ENCODE peak calls at places on chromosome X, in six cellular contexts. One of them, this sample, is unnamed.

GRCh38 chrX:86014421-86014820 is 32.9 kb downstream of the CHM start:
- DNase-seq in prostate gland: no peak
- DNase-seq in HepG2: no peak
- DNase-seq in suprapubic skin: no peak
- DNase-seq in transverse colon: peak
- DNase-seq in vagina: no peak
- DNase-seq in this sample: no peak

GRCh38 chrX:56764153-56764974 is 35.3 kb downstream of the NBDY start:
- DNase-seq in vagina: peak
- DNase-seq in suprapubic skin: no peak
- DNase-seq in prostate gland: peak
- DNase-seq in transverse colon: peak
- DNase-seq in HepG2: peak
- DNase-seq in this sample: peak

GRCh38 chrX:148695362-148695761 is 194.9 kb downstream of the AFF2 start:
- DNase-seq in transverse colon: no peak
- DNase-seq in suprapubic skin: no peak
- DNase-seq in prostate gland: no peak
- DNase-seq in vagina: no peak
- DNase-seq in HepG2: no peak
- DNase-seq in this sample: no peak

GRCh38 chrX:63686878-63687714 is 97.9 kb downstream of the ARHGEF9 start:
- DNase-seq in HepG2: peak
- DNase-seq in vagina: no peak
- DNase-seq in suprapubic skin: no peak
- DNase-seq in transverse colon: no peak
- DNase-seq in prostate gland: no peak
- DNase-seq in this sample: no peak

GRCh38 chrX:110317079-110317819 is 636 bp downstream of the AMMECR1 start:
- DNase-seq in transverse colon: peak
- DNase-seq in prostate gland: peak
- DNase-seq in suprapubic skin: peak
- DNase-seq in HepG2: no peak
- DNase-seq in vagina: no peak
- DNase-seq in this sample: no peak

GRCh38 chrX:17226736-17227135 is 148.3 kb upstream of the NHS start:
- DNase-seq in vagina: no peak
- DNase-seq in prostate gland: no peak
- DNase-seq in HepG2: no peak
- DNase-seq in transverse colon: no peak
- DNase-seq in suprapubic skin: no peak
- DNase-seq in this sample: no peak

GRCh38 chrX:131792356-131792749 is 230.7 kb upstream of the STK26 start:
- DNase-seq in transverse colon: peak
- DNase-seq in HepG2: no peak
- DNase-seq in prostate gland: no peak
- DNase-seq in vagina: peak
- DNase-seq in suprapubic skin: no peak
- DNase-seq in this sample: no peak

GRCh38 chrX:43493751-43494150 is 162.3 kb upstream of the MAOA start:
- DNase-seq in suprapubic skin: no peak
- DNase-seq in HepG2: no peak
- DNase-seq in vagina: no peak
- DNase-seq in prostate gland: no peak
- DNase-seq in transverse colon: no peak
- DNase-seq in this sample: no peak

GRCh38 chrX:71292669-71293379 is 8.7 kb upstream of the ITGB1BP2 start:
- DNase-seq in transverse colon: no peak
- DNase-seq in suprapubic skin: no peak
- DNase-seq in prostate gland: no peak
- DNase-seq in HepG2: no peak
- DNase-seq in vagina: no peak
- DNase-seq in this sample: no peak

GRCh38 chrX:51024106-51024696 is 113.7 kb downstream of the BMP15 start:
- DNase-seq in HepG2: no peak
- DNase-seq in transverse colon: no peak
- DNase-seq in suprapubic skin: no peak
- DNase-seq in prostate gland: no peak
- DNase-seq in vagina: no peak
- DNase-seq in this sample: no peak

GRCh38 chrX:40423299-40423698 is 157.5 kb upstream of the ATP6AP2 start:
- DNase-seq in prostate gland: peak
- DNase-seq in suprapubic skin: no peak
- DNase-seq in HepG2: no peak
- DNase-seq in transverse colon: no peak
- DNase-seq in vagina: no peak
- DNase-seq in this sample: no peak

GRCh38 chrX:48800574-48801280 is 1.1 kb upstream of the HDAC6 start:
- DNase-seq in vagina: no peak
- DNase-seq in prostate gland: no peak
- DNase-seq in HepG2: no peak
- DNase-seq in suprapubic skin: no peak
- DNase-seq in transverse colon: no peak
- DNase-seq in this sample: no peak

GRCh38 chrX:34849371-34849770 is 93.2 kb upstream of the FAM47B start:
- DNase-seq in suprapubic skin: no peak
- DNase-seq in transverse colon: no peak
- DNase-seq in vagina: no peak
- DNase-seq in HepG2: no peak
- DNase-seq in prostate gland: no peak
- DNase-seq in this sample: no peak

GRCh38 chrX:69313622-69314290 is 148.5 kb upstream of the PJA1 start:
- DNase-seq in transverse colon: no peak
- DNase-seq in prostate gland: no peak
- DNase-seq in suprapubic skin: no peak
- DNase-seq in vagina: peak
- DNase-seq in HepG2: no peak
- DNase-seq in this sample: no peak

GRCh38 chrX:317424-318067 is 1.1 kb downstream of the GTPBP6 start:
- DNase-seq in prostate gland: no peak
- DNase-seq in vagina: no peak
- DNase-seq in suprapubic skin: no peak
- DNase-seq in transverse colon: no peak
- DNase-seq in HepG2: no peak
- DNase-seq in this sample: no peak
- H3K4me3 ChIP-seq in prostate gland: peak
- H3K4me3 ChIP-seq in vagina: peak
- H3K4me3 ChIP-seq in suprapubic skin: peak
- H3K4me3 ChIP-seq in transverse colon: peak
- H3K4me3 ChIP-seq in HepG2: peak
- H3K4me3 ChIP-seq in this sample: peak

GRCh38 chrX:10156199-10157031 is at the start of gene CLCN4:
- DNase-seq in prostate gland: peak
- DNase-seq in transverse colon: peak
- DNase-seq in HepG2: peak
- DNase-seq in suprapubic skin: no peak
- DNase-seq in vagina: no peak
- DNase-seq in this sample: no peak
- TF ChIP-seq POLR2A in prostate gland: no peak
- TF ChIP-seq POLR2A in transverse colon: no peak
- TF ChIP-seq POLR2A in HepG2: peak
- TF ChIP-seq POLR2A in suprapubic skin: no peak
- TF ChIP-seq POLR2A in vagina: no peak
- TF ChIP-seq POLR2A in this sample: peak

DNA sequence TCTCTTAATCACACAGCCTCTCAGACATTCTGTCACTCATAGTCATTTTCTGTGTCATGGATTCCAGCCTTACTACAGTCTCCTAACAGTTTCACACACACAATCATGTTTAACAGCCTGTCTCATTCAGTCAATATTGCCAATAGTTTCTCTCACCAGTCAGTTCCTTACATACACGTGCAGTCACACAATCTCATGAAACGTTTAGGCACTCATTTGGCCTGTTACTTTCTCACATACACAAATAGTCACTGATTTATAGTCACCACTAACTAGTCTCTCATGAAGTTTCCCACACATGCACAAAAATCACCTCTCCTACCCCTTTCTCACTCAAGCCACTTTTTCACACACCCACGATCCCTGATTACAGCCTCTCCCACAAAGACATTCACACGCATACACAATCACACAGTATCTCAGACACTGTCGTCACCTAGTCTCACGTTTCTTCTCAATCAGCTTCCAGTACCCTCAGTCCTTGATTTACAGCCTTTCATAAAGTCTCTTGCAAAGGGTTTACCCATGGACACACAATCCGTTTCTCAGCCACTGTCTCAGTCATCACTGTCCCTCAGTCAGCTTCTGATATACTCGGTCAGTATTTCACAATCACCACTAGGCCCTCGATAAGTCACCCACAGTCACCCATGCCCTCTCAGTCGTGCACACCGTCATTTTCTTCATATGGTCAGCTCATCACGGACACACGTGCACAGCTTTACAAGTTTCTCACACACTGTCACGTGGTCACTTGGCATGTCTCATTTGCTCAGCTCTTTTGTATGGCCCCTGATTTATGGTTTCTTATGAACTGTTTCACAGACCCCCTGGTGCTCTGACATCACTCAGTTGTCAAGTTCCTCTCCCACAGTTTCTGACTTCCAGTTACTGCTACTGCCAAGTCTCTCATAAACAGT is 4.2 kb upstream of the CFP start:
- DNase-seq in HepG2: no peak
- DNase-seq in prostate gland: no peak
- DNase-seq in vagina: no peak
- DNase-seq in suprapubic skin: no peak
- DNase-seq in transverse colon: no peak
- DNase-seq in this sample: no peak
- TF ChIP-seq POLR2AphosphoS5 in HepG2: no peak
- TF ChIP-seq POLR2AphosphoS5 in prostate gland: no peak
- TF ChIP-seq POLR2AphosphoS5 in vagina: no peak
- TF ChIP-seq POLR2AphosphoS5 in suprapubic skin: no peak
- TF ChIP-seq POLR2AphosphoS5 in transverse colon: no peak
- TF ChIP-seq POLR2AphosphoS5 in this sample: no peak

GRCh38 chrX:46836701-46837542 is at the start of gene RP2:
- DNase-seq in prostate gland: peak
- DNase-seq in vagina: peak
- DNase-seq in HepG2: peak
- DNase-seq in transverse colon: peak
- DNase-seq in suprapubic skin: peak
- DNase-seq in this sample: peak
- H3K4me3 ChIP-seq in prostate gland: peak
- H3K4me3 ChIP-seq in vagina: peak
- H3K4me3 ChIP-seq in HepG2: peak
- H3K4me3 ChIP-seq in transverse colon: peak
- H3K4me3 ChIP-seq in suprapubic skin: peak
- H3K4me3 ChIP-seq in this sample: peak

GRCh38 chrX:4642114-4642513 is 928.7 kb upstream of the PRKX start:
- DNase-seq in prostate gland: no peak
- DNase-seq in suprapubic skin: no peak
- DNase-seq in HepG2: no peak
- DNase-seq in vagina: no peak
- DNase-seq in transverse colon: no peak
- DNase-seq in this sample: no peak
- TF ChIP-seq POLR2A in prostate gland: no peak
- TF ChIP-seq POLR2A in suprapubic skin: no peak
- TF ChIP-seq POLR2A in HepG2: no peak
- TF ChIP-seq POLR2A in vagina: no peak
- TF ChIP-seq POLR2A in transverse colon: no peak
- TF ChIP-seq POLR2A in this sample: no peak

DNA sequence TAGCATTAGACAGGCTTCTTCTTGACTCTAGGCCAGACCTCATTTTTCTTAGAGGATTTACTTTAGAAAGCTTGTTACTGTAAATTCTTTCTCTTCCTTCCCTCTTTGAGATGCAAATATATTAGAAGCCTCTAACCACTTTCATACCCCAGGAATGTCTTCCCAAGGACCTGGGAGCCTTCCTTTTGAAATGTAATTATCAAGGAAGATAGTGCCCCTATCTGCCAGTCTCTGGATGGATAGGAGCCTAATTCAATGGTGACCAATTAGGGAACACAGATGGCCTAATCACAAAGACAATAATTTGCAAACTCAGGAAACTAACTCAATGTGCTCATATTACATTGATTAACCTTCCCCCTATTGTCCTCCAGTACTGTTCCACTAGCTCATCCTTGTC is 145.6 kb upstream of the DCAF8L1 start:
- DNase-seq in suprapubic skin: no peak
- DNase-seq in prostate gland: no peak
- DNase-seq in vagina: no peak
- DNase-seq in HepG2: no peak
- DNase-seq in transverse colon: no peak
- DNase-seq in this sample: no peak
- TF ChIP-seq POLR2AphosphoS5 in suprapubic skin: no peak
- TF ChIP-seq POLR2AphosphoS5 in prostate gland: no peak
- TF ChIP-seq POLR2AphosphoS5 in vagina: no peak
- TF ChIP-seq POLR2AphosphoS5 in HepG2: no peak
- TF ChIP-seq POLR2AphosphoS5 in transverse colon: no peak
- TF ChIP-seq POLR2AphosphoS5 in this sample: no peak

DNA sequence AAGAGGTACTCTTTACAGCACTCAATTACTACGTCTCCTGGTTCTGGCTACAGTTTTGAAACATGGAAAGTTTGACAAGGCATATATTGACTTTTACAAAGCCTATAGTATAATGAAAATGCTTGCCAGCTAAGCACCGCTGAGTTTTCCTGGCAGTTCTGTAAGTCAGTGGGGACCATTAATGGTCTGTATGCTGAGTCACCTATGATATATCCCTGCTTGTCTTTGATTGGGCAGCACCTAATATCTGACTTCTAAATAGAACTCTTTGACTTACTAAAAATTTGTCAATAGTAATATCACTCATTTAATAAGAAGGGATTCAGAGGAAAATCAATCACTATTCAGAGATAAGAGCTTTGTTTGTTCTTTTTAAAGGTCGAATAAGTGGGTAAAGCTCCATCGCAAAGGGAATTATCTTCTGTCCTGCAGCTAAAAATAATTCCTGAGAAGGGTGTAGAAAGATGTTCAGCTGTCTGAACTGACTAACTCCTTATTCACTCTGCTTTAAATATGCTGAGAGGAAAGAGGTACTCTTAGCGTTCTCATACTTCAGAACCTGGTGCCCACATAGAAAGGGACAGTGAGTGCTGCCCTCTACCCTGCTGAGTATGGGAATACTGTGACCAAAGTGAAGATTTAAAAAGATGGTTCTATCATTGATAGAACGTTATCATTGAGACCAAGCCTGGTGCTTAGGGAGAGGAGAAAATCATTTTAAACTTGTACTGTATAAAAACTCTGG is 959 bp downstream of the SMPX start:
- DNase-seq in HepG2: no peak
- DNase-seq in vagina: no peak
- DNase-seq in suprapubic skin: no peak
- DNase-seq in transverse colon: no peak
- DNase-seq in prostate gland: no peak
- DNase-seq in this sample: no peak
- H3K4me3 ChIP-seq in HepG2: no peak
- H3K4me3 ChIP-seq in vagina: no peak
- H3K4me3 ChIP-seq in suprapubic skin: no peak
- H3K4me3 ChIP-seq in transverse colon: no peak
- H3K4me3 ChIP-seq in prostate gland: no peak
- H3K4me3 ChIP-seq in this sample: peak

This sample was measured in esophagus muscularis mucosa.